ENCODE peak calls at places on chromosomes 3 and 15, in four cellular contexts. R, N, K and B are unnamed samples.

GRCh38 chr3:106208979-106209378 is 340.2 kb upstream of the CBLB start:
- DNase-seq in R (no peak), N (no peak), K (no peak), B (no peak)

GRCh38 chr3:113948015-113948917 is 453 bp downstream of the ZDHHC23 start:
- DNase-seq in R (peak), K (peak), N (no peak), B (no peak)

GRCh38 chr3:87900061-87900460 is 158.7 kb downstream of the CGGBP1 start:
- DNase-seq in K (no peak), N (no peak), R (peak), B (no peak)

GRCh38 chr3:27059489-27059888 is 309.7 kb downstream of the NEK10 start:
- DNase-seq in N (no peak), R (no peak), K (no peak), B (no peak)

GRCh38 chr3:107217161-107217560 is 160.1 kb upstream of the CCDC54 start:
- DNase-seq in N (peak), K (no peak), R (no peak), B (no peak)

GRCh38 chr3:71425491-71426071 is 157.9 kb downstream of the FOXP1 start:
- DNase-seq in R (no peak), K (no peak), N (no peak), B (no peak)

GRCh38 chr3:77186728-77187127 is 146.8 kb downstream of the ROBO2 start:
- DNase-seq in K (no peak), N (no peak), R (no peak), B (no peak)

GRCh38 chr3:35908366-35909232 is 269.3 kb downstream of the ARPP21 start:
- DNase-seq in K (peak), N (peak), R (peak), B (peak)

GRCh38 chr15:52284164-52284563 is 11.4 kb downstream of the MYO5C start:
- DNase-seq in K (no peak), N (no peak), R (peak), B (no peak)

GRCh38 chr3:195188530-195188917 is 82.4 kb downstream of the XXYLT1 start:
- DNase-seq in R (no peak), K (no peak), N (no peak), B (no peak)

GRCh38 chr15:100596792-100597191 is 5.2 kb downstream of the LINS1 start:
- DNase-seq in K (peak), N (no peak), R (no peak), B (no peak)

GRCh38 chr15:60301024-60301423 is 96.8 kb downstream of the ANXA2 start:
- DNase-seq in R (no peak), N (no peak), K (no peak), B (no peak)

GRCh38 chr15:88904257-88904807 is 8.8 kb downstream of the MFGE8 start:
- DNase-seq in R (no peak), N (no peak), K (no peak), B (no peak)

GRCh38 chr15:100628746-100629145 is 26.4 kb downstream of the ASB7 start:
- DNase-seq in R (no peak), K (no peak), N (no peak), B (no peak)

GRCh38 chr3:11498174-11498573 is 145.5 kb downstream of the VGLL4 start:
- DNase-seq in K (no peak), R (no peak), N (no peak), B (no peak)

GRCh38 chr3:143203848-143204247 is 84.3 kb downstream of the CHST2 start:
- DNase-seq in K (no peak), N (no peak), R (no peak), B (no peak)

GRCh38 chr3:8380904-8381704 is 120.5 kb upstream of the LMCD1 start:
- DNase-seq in K (no peak), R (no peak), N (no peak), B (no peak)

GRCh38 chr3:137946341-137946973 is 63.5 kb upstream of the CLDN18 start:
- DNase-seq in R (peak), N (peak), K (peak), B (peak)

GRCh38 chr15:31905054-31905453 is 125.3 kb upstream of the CHRNA7 start:
- DNase-seq in N (no peak), K (no peak), R (no peak), B (no peak)

GRCh38 chr3:83033123-83033522 is 1271.7 kb upstream of the GBE1 start:
- DNase-seq in K (no peak), R (no peak), N (no peak), B (no peak)

GRCh38 chr3:59981377-59981776 is 931.6 kb upstream of the CFAP20DC start:
- DNase-seq in R (no peak), K (no peak), N (no peak), B (no peak)

GRCh38 chr3:174440350-174440716 is 418.8 kb upstream of the NAALADL2 start:
- DNase-seq in N (no peak), R (no peak), K (no peak), B (no peak)

GRCh38 chr15:36108539-36108938 is 470.9 kb upstream of the CDIN1 start:
- DNase-seq in R (no peak), K (no peak), N (no peak), B (no peak)